ENCODE peak calls at places on chromosomes 2 and 18, in ten cellular contexts. C, I, M, R, S, A, D, T, L and B are unnamed samples.

GRCh38 chr2:45855374-45855773 is 203.9 kb downstream of the PRKCE start:
- DNase-seq in C (peak; percentile 44), I (no peak), M (no peak), R (no peak), S (no peak), A (peak; percentile 71), D (no peak), T (no peak), L (peak; percentile 28), B (no peak)

GRCh38 chr2:238224636-238225035 is 15.2 kb downstream of the HES6 start:
- DNase-seq in C (no peak), I (no peak), M (no peak), R (no peak), S (no peak), A (no peak), D (no peak), T (no peak), L (no peak), B (no peak)

GRCh38 chr2:168459256-168459655 is 3.2 kb downstream of the CERS6 start:
- DNase-seq in C (no peak), I (no peak), M (no peak), R (no peak), S (no peak), A (no peak), D (no peak), T (no peak), L (no peak), B (no peak)

GRCh38 chr18:3248062-3248669 is 565 bp downstream of the MYL12A start:
- DNase-seq in C (peak; percentile 56), I (no peak), M (no peak), R (peak; percentile 78), S (peak; percentile 61), A (peak; percentile 77), D (no peak), T (no peak), L (peak; percentile 59), B (no peak)

GRCh38 chr2:15764683-15765011 is 173.0 kb downstream of the DDX1 start:
- DNase-seq in C (no peak), I (no peak), M (no peak), R (no peak), S (no peak), A (no peak), D (no peak), T (no peak), L (no peak), B (no peak)

GRCh38 chr2:71223767-71224333 is 3.1 kb downstream of the PAIP2B start:
- DNase-seq in C (peak; percentile 61), I (no peak), M (peak; percentile 38), R (peak; percentile 80), S (peak; percentile 90), A (peak; percentile 36), D (no peak), T (peak; percentile 31), L (peak; percentile 16), B (peak; percentile 78)

GRCh38 chr2:178811901-178812300 is 4.7 kb upstream of the TTN start:
- DNase-seq in C (no peak), I (no peak), M (no peak), R (no peak), S (no peak), A (peak; percentile 46), D (no peak), T (no peak), L (no peak), B (no peak)

GRCh38 chr2:8583400-8584173 is 98.3 kb upstream of the ID2 start:
- DNase-seq in C (peak; percentile 94), I (peak; percentile 80), M (no peak), R (peak; percentile 98), S (peak; percentile 96), A (peak; percentile 38), D (peak; percentile 96), T (no peak), L (peak; percentile 19), B (peak; percentile 95)

GRCh38 chr2:207231106-207231860 is 65.5 kb upstream of the KLF7 start:
- DNase-seq in C (no peak), I (no peak), M (no peak), R (no peak), S (no peak), A (no peak), D (no peak), T (no peak), L (no peak), B (no peak)
- H3K27ac ChIP-seq in C (no peak overlapping the region), I (no peak overlapping the region), M (no peak overlapping the region), R (no peak overlapping the region), S (no peak overlapping the region), A (no peak overlapping the region), D (no peak overlapping the region), T (no peak overlapping the region), L (no peak overlapping the region), B (peak overlapping the region; percentile 84)

GRCh38 chr2:205857532-205857931 is 175.2 kb downstream of the NRP2 start:
- DNase-seq in C (no peak), I (no peak), M (no peak), R (no peak), S (no peak), A (no peak), D (no peak), T (no peak), L (no peak), B (no peak)

GRCh38 chr2:205860847-205861246 is 178.5 kb downstream of the NRP2 start:
- DNase-seq in C (no peak), I (no peak), M (no peak), R (no peak), S (no peak), A (no peak), D (no peak), T (no peak), L (no peak), B (no peak)

GRCh38 chr2:205860146-205860545 is 177.8 kb downstream of the NRP2 start:
- DNase-seq in C (no peak), I (no peak), M (no peak), R (no peak), S (no peak), A (no peak), D (no peak), T (no peak), L (no peak), B (no peak)

GRCh38 chr2:205864511-205864910 is 182.2 kb downstream of the NRP2 start:
- DNase-seq in C (no peak), I (no peak), M (no peak), R (no peak), S (no peak), A (no peak), D (no peak), T (no peak), L (no peak), B (no peak)

GRCh38 chr2:205858781-205859478 is 176.6 kb downstream of the NRP2 start:
- DNase-seq in C (no peak), I (no peak), M (no peak), R (peak; percentile 68), S (peak; percentile 28), A (peak; percentile 52), D (no peak), T (no peak), L (peak; percentile 11), B (peak; percentile 16)
- TF ChIP-seq CTCF in C (no peak), I (no peak), M (no peak), R (no peak), S (no peak), A (peak; percentile 2), D (no peak), T (no peak), L (no peak), B (peak; percentile 27)

GRCh38 chr2:176123483-176123843 is 944 bp downstream of the HOXD9 start:
- DNase-seq in C (no peak), I (no peak), M (no peak), R (no peak), S (no peak), A (no peak), D (no peak), T (no peak), L (no peak), B (no peak)

GRCh38 chr2:176125215-176126054 is 2.9 kb downstream of the HOXD9 start:
- DNase-seq in C (no peak), I (no peak), M (no peak), R (peak; percentile 56), S (peak; percentile 53), A (no peak), D (no peak), T (no peak), L (no peak), B (no peak)

GRCh38 chr2:176124358-176125214 is 2.1 kb downstream of the HOXD9 start:
- DNase-seq in C (no peak), I (no peak), M (no peak), R (peak; percentile 60), S (no peak), A (no peak), D (no peak), T (no peak), L (no peak), B (no peak)

GRCh38 chr2:176122633-176123482 is at the start of gene HOXD9:
- DNase-seq in C (peak; percentile 89), I (no peak), M (no peak), R (peak; percentile 87), S (no peak), A (no peak), D (no peak), T (no peak), L (no peak), B (no peak)

DNA sequence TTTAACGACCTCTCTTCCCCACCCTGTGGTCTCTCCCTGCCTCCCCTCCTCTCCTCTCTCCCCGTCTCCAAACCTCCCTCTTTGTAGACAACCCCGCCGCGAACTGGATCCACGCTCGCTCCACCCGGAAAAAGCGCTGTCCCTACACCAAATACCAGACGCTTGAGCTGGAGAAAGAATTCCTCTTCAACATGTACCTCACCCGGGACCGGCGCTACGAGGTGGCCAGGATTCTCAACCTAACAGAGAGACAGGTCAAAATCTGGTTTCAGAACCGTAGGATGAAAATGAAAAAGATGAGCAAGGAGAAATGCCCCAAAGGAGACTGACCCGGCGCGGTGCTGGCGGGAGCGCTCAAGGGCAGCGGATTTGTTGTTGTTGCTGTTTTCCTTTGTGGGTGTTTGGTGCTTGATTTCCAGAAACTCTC is 1.3 kb downstream of the HOXD9 start:
- DNase-seq in C (no peak), I (no peak), M (no peak), R (peak; percentile 59), S (no peak), A (no peak), D (no peak), T (no peak), L (no peak), B (no peak)
- H3K4me3 ChIP-seq in C (peak overlapping the region; percentile 76), I (no peak overlapping the region), M (no peak overlapping the region), R (no peak overlapping the region), S (no peak overlapping the region), A (no peak overlapping the region), D (peak overlapping the region; percentile 57), T (no peak overlapping the region), L (no peak overlapping the region), B (no peak overlapping the region)

DNA sequence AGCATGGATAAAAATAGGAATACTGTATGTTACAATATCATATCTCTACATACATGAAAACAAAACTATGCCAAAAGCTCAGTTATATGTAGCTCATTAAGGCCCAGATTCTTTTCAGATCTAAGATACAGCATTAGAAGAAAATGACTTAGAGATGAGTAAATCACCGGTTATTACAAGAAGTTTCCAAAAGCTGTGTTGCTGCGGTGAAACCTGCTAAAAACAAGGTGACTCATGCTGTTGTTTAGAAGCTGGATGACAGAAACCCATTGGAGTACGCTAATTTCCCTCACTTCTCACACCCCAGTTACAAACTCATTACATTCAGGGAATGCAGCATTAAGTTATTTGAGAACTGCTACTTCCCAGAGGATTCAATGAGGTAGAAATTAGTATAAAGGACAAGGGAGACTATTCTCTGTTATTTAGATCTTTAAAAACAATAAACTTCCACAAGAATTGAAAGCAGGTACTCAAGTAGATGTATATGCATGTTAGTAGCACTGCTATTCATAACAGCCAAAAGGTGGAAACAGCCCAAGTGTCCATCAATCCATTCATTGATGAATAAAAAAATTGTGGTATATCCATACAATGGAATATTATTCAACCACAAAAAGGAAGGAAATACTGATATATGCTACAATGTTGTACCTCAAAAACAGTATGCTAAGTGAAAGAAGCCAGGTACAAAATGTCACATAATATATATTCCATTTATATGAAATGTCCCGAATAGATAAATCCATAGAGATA is 32.6 kb downstream of the RBKS start:
- DNase-seq in C (no peak), I (no peak), M (no peak), R (no peak), S (no peak), A (no peak), D (no peak), T (peak; percentile 77), L (peak; percentile 62), B (no peak)
- H3K27ac ChIP-seq in C (no peak overlapping the region), I (no peak overlapping the region), M (no peak overlapping the region), R (no peak overlapping the region), S (no peak overlapping the region), A (no peak overlapping the region), D (no peak overlapping the region), T (no peak overlapping the region), L (no peak overlapping the region), B (no peak overlapping the region)